ENCODE peak calls at places on chromosomes 5 and 9, in five cellular contexts. One of them, this sample, is unnamed. For H3K9me3, the result is how much of the 10 kb centered on the place peaks cover.

GRCh38 chr5:154860123-154860522 is 1.7 kb downstream of the CNOT8 start:
- DNase-seq in body of pancreas: no peak
- DNase-seq in Panc1: no peak
- DNase-seq in A549: no peak
- DNase-seq in PC-9: peak
- DNase-seq in this sample: peak

GRCh38 chr9:89755835-89756234 is 151.0 kb downstream of the GADD45G start:
- DNase-seq in body of pancreas: peak
- DNase-seq in Panc1: no peak
- DNase-seq in A549: no peak
- DNase-seq in PC-9: no peak
- DNase-seq in this sample: no peak

GRCh38 chr5:17691781-17692180 is 57.5 kb downstream of the TAF11L14 start:
- DNase-seq in body of pancreas: no peak
- DNase-seq in Panc1: no peak
- DNase-seq in A549: no peak
- DNase-seq in PC-9: no peak
- DNase-seq in this sample: no peak

GRCh38 chr5:162323471-162323870 is 255.9 kb downstream of the GABRG2 start:
- DNase-seq in body of pancreas: no peak
- DNase-seq in Panc1: no peak
- DNase-seq in A549: no peak
- DNase-seq in PC-9: no peak
- DNase-seq in this sample: no peak

GRCh38 chr9:127966416-127967150 is 14.2 kb downstream of the EEIG1 start:
- DNase-seq in body of pancreas: peak
- DNase-seq in Panc1: no peak
- DNase-seq in A549: no peak
- DNase-seq in PC-9: no peak
- DNase-seq in this sample: no peak

GRCh38 chr5:119578937-119579336 is 50.4 kb upstream of the FAM170A start:
- DNase-seq in body of pancreas: peak
- DNase-seq in Panc1: no peak
- DNase-seq in A549: peak
- DNase-seq in PC-9: peak
- DNase-seq in this sample: no peak

GRCh38 chr9:136629879-136630661 is 32.6 kb upstream of the EGFL7 start:
- DNase-seq in body of pancreas: peak
- DNase-seq in Panc1: no peak
- DNase-seq in A549: no peak
- DNase-seq in PC-9: no peak
- DNase-seq in this sample: peak

GRCh38 chr5:44714871-44715580 is 93.7 kb upstream of the MRPS30 start:
- DNase-seq in body of pancreas: no peak
- DNase-seq in Panc1: no peak
- DNase-seq in A549: no peak
- DNase-seq in PC-9: no peak
- DNase-seq in this sample: no peak

GRCh38 chr5:37850128-37850865 is 10.5 kb upstream of the GDNF start:
- DNase-seq in body of pancreas: no peak
- DNase-seq in Panc1: no peak
- DNase-seq in A549: no peak
- DNase-seq in PC-9: no peak
- DNase-seq in this sample: no peak

GRCh38 chr5:155480731-155481131 is 467.2 kb downstream of the KIF4B start:
- DNase-seq in body of pancreas: no peak
- DNase-seq in Panc1: no peak
- DNase-seq in A549: no peak
- DNase-seq in PC-9: no peak
- DNase-seq in this sample: no peak

GRCh38 chr9:108859459-108860114 is 2.5 kb upstream of the ACTL7A start:
- DNase-seq in body of pancreas: no peak
- DNase-seq in Panc1: no peak
- DNase-seq in A549: no peak
- DNase-seq in PC-9: no peak
- DNase-seq in this sample: no peak

GRCh38 chr9:80028501-80028900 is 456.7 kb downstream of the TLE4 start:
- DNase-seq in body of pancreas: no peak
- DNase-seq in Panc1: no peak
- DNase-seq in A549: no peak
- DNase-seq in PC-9: no peak
- DNase-seq in this sample: no peak

GRCh38 chr9:21017092-21017491 is 14.3 kb downstream of the HACD4 start:
- DNase-seq in body of pancreas: no peak
- DNase-seq in Panc1: no peak
- DNase-seq in A549: peak
- DNase-seq in PC-9: no peak
- DNase-seq in this sample: no peak

GRCh38 chr5:140725799-140726471 is 25.7 kb downstream of the ZMAT2 start:
- DNase-seq in body of pancreas: peak
- DNase-seq in Panc1: peak
- DNase-seq in A549: peak
- DNase-seq in PC-9: peak
- DNase-seq in this sample: peak

GRCh38 chr5:34718516-34718915 is 62.4 kb downstream of the RAI14 start:
- DNase-seq in body of pancreas: no peak
- DNase-seq in Panc1: no peak
- DNase-seq in A549: no peak
- DNase-seq in PC-9: no peak
- DNase-seq in this sample: no peak

GRCh38 chr9:33320230-33320567 is 29.9 kb downstream of the NFX1 start:
- DNase-seq in body of pancreas: no peak
- DNase-seq in Panc1: no peak
- DNase-seq in A549: no peak
- DNase-seq in PC-9: no peak
- DNase-seq in this sample: no peak

GRCh38 chr9:87840126-87840525 is 42.6 kb upstream of the SPATA31E1 start:
- DNase-seq in body of pancreas: no peak
- DNase-seq in Panc1: no peak
- DNase-seq in A549: no peak
- DNase-seq in PC-9: no peak
- DNase-seq in this sample: no peak

GRCh38 chr9:137150485-137151060 is 11.6 kb downstream of the GRIN1 start:
- DNase-seq in body of pancreas: no peak
- DNase-seq in Panc1: no peak
- DNase-seq in A549: peak
- DNase-seq in PC-9: peak
- DNase-seq in this sample: peak

GRCh38 chr5:178298283-178298807 is 65.7 kb upstream of the PHYKPL start:
- DNase-seq in body of pancreas: peak
- DNase-seq in Panc1: no peak
- DNase-seq in A549: no peak
- DNase-seq in PC-9: no peak
- DNase-seq in this sample: no peak

GRCh38 chr5:132704875-132705274 is 31.1 kb downstream of the IL4 start:
- DNase-seq in body of pancreas: no peak
- DNase-seq in Panc1: no peak
- DNase-seq in A549: peak
- DNase-seq in PC-9: no peak
- DNase-seq in this sample: no peak

GRCh38 chr5:171842006-171842776 is 56.6 kb downstream of the SMIM23 start:
- DNase-seq in body of pancreas: no peak
- DNase-seq in Panc1: no peak
- DNase-seq in A549: no peak
- DNase-seq in PC-9: no peak
- DNase-seq in this sample: no peak

GRCh38 chr5:181205735-181206401 is 872 bp upstream of the TRIM7 start:
- DNase-seq in body of pancreas: no peak
- DNase-seq in Panc1: no peak
- DNase-seq in A549: no peak
- DNase-seq in PC-9: no peak
- DNase-seq in this sample: no peak

GRCh38 chr9:129609486-129610192 is 11.3 kb downstream of the C9orf50 start:
- DNase-seq in body of pancreas: peak
- DNase-seq in Panc1: no peak
- DNase-seq in A549: peak
- DNase-seq in PC-9: no peak
- DNase-seq in this sample: peak

GRCh38 chr9:118104385-118104784 is 400.2 kb downstream of the TLR4 start:
- DNase-seq in body of pancreas: no peak
- DNase-seq in Panc1: no peak
- DNase-seq in A549: no peak
- DNase-seq in PC-9: no peak
- DNase-seq in this sample: no peak

GRCh38 chr9:118108971-118109370 is 404.8 kb downstream of the TLR4 start:
- DNase-seq in body of pancreas: no peak
- DNase-seq in Panc1: no peak
- DNase-seq in A549: no peak
- DNase-seq in PC-9: no peak
- DNase-seq in this sample: no peak

DNA sequence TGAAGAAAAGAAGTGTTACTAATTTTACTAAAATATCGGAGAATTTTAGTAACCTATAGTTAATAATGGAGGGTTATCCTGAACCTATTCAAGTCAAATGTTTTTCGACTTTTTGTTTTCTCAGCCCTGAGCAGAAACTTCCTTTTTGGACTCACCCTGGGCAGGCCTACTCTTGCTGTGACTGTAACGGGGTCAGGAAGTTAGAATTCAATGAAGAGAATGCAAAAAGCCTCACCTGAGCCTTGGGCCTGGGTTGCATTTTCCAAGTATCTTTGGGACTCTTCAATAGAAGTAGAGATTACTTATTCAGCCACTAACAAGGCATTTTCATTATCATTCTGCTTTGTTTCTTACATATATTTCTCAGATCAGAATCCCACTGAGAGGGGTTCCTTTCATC is 405.3 kb downstream of the TLR4 start:
- DNase-seq in body of pancreas: no peak
- DNase-seq in Panc1: no peak
- DNase-seq in A549: no peak
- DNase-seq in PC-9: no peak
- DNase-seq in this sample: no peak
- H3K9me3 ChIP-seq in body of pancreas: under half
- H3K9me3 ChIP-seq in Panc1: under half
- H3K9me3 ChIP-seq in A549: under half
- H3K9me3 ChIP-seq in PC-9: under half
- H3K9me3 ChIP-seq in this sample: under half

GRCh38 chr9:107280543-107280942 is 2.5 kb upstream of the RAD23B start:
- DNase-seq in body of pancreas: no peak
- DNase-seq in Panc1: no peak
- DNase-seq in A549: no peak
- DNase-seq in PC-9: peak
- DNase-seq in this sample: no peak

GRCh38 chr9:107282759-107283620 is at the start of gene RAD23B:
- DNase-seq in body of pancreas: peak
- DNase-seq in Panc1: peak
- DNase-seq in A549: peak
- DNase-seq in PC-9: peak
- DNase-seq in this sample: peak

GRCh38 chr9:107279084-107279483 is 4.0 kb upstream of the RAD23B start:
- DNase-seq in body of pancreas: no peak
- DNase-seq in Panc1: no peak
- DNase-seq in A549: no peak
- DNase-seq in PC-9: no peak
- DNase-seq in this sample: no peak

GRCh38 chr9:107282268-107282667 is 811 bp upstream of the RAD23B start:
- DNase-seq in body of pancreas: no peak
- DNase-seq in Panc1: no peak
- DNase-seq in A549: no peak
- DNase-seq in PC-9: no peak
- DNase-seq in this sample: no peak

DNA sequence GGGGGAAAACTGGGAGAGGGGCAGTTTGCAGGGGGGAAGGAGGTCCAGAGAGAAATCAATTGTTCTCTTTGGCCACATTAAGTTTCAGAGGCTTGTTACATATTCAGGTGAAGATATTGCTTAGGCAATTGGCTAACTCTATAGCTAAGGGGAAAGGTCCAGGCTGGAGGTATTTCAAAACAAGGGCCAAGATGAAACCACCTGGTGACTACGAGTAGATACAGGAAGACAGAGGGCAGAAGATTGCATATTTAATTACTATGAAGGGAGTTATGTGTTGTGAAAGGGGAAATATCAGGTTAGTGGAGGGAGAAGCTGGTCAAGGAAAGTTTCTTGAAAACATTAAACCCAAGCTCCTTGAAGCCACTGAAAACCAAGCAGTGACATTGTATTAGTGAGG is 1.9 kb upstream of the RAD23B start:
- DNase-seq in body of pancreas: no peak
- DNase-seq in Panc1: no peak
- DNase-seq in A549: no peak
- DNase-seq in PC-9: peak
- DNase-seq in this sample: no peak
- H3K4me3 ChIP-seq in body of pancreas: no peak
- H3K4me3 ChIP-seq in Panc1: no peak
- H3K4me3 ChIP-seq in A549: no peak
- H3K4me3 ChIP-seq in PC-9: no peak
- H3K4me3 ChIP-seq in this sample: no peak

DNA sequence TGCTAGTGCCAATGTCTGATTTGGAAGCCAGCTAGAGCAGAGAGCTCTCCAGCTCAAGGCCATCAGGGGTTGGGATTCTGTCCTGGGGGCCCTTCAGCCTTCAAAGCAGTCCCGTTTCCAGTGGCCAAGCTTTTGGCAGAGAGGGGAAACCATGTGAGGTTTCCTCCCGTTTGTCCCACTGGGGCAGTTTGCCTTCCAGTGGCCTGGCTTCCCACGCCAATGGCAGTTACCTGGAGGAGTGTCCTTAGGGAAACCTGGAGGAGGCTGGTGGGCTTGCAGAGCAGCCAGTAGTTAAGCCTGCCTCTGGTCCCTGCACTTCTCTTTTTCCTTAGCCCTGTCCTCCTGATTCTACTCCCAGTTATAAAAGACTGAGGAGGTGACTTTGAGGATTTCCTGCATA is 37.7 kb downstream of the FGD3 start:
- DNase-seq in body of pancreas: no peak
- DNase-seq in Panc1: no peak
- DNase-seq in A549: no peak
- DNase-seq in PC-9: no peak
- DNase-seq in this sample: no peak
- H3K9me3 ChIP-seq in body of pancreas: under half
- H3K9me3 ChIP-seq in Panc1: under half
- H3K9me3 ChIP-seq in A549: under half
- H3K9me3 ChIP-seq in PC-9: under half
- H3K9me3 ChIP-seq in this sample: under half

GRCh38 chr9:110308504-110309109 is 29.1 kb downstream of the TXNDC8 start:
- DNase-seq in body of pancreas: no peak
- DNase-seq in Panc1: no peak
- DNase-seq in A549: no peak
- DNase-seq in PC-9: no peak
- DNase-seq in this sample: no peak

GRCh38 chr9:110298028-110298605 is 39.5 kb downstream of the TXNDC8 start:
- DNase-seq in body of pancreas: no peak
- DNase-seq in Panc1: no peak
- DNase-seq in A549: no peak
- DNase-seq in PC-9: no peak
- DNase-seq in this sample: no peak

GRCh38 chr9:110307191-110307590 is 30.5 kb downstream of the TXNDC8 start:
- DNase-seq in body of pancreas: no peak
- DNase-seq in Panc1: no peak
- DNase-seq in A549: no peak
- DNase-seq in PC-9: no peak
- DNase-seq in this sample: no peak

DNA sequence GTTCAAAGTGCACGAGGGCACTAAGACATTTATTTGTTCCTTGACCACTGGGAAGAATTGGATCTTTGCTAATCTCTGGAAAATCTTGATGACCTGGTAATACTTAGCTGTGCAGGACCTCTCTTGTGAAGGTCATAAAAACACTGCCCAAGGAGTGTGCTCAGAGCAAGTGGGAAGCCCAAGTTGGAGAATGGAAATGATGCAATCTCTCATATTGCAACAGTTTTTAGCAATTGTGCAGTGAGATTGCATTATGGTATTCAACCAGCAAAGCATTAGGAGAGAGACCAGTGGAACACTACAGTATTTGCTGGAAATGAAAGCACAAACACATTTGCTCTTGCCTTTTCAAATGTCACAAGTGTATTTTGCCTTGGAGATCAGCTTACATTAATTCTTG is 34.5 kb downstream of the TXNDC8 start:
- DNase-seq in body of pancreas: no peak
- DNase-seq in Panc1: no peak
- DNase-seq in A549: no peak
- DNase-seq in PC-9: peak
- DNase-seq in this sample: no peak
- H3K4me3 ChIP-seq in body of pancreas: no peak
- H3K4me3 ChIP-seq in Panc1: no peak
- H3K4me3 ChIP-seq in A549: no peak
- H3K4me3 ChIP-seq in PC-9: no peak
- H3K4me3 ChIP-seq in this sample: no peak